ENCODE peak calls at places on chromosomes 3 and 15, in eight cellular contexts. One of them, this sample, is unnamed.

GRCh38 chr15:70140543-70141375 is 43.0 kb upstream of the TLE3 start:
- DNase-seq in hepatocyte: peak; percentile 79
- DNase-seq in HFF-Myc: no peak
- DNase-seq in CD4-positive, alpha-beta T cell: no peak
- DNase-seq in PC-9: no peak
- DNase-seq in stomach: peak; percentile 39
- DNase-seq in left ventricle myocardium inferior: no peak
- DNase-seq in mammary epithelial cell: peak; percentile 30
- DNase-seq in this sample: peak; percentile 24

GRCh38 chr3:195111322-195111710 is 159.6 kb downstream of the XXYLT1 start:
- DNase-seq in hepatocyte: no peak
- DNase-seq in HFF-Myc: no peak
- DNase-seq in CD4-positive, alpha-beta T cell: no peak
- DNase-seq in PC-9: no peak
- DNase-seq in stomach: no peak
- DNase-seq in left ventricle myocardium inferior: no peak
- DNase-seq in mammary epithelial cell: no peak
- DNase-seq in this sample: no peak

GRCh38 chr3:139342054-139342453 is 1.8 kb upstream of the MRPS22 start:
- DNase-seq in hepatocyte: no peak
- DNase-seq in HFF-Myc: no peak
- DNase-seq in CD4-positive, alpha-beta T cell: no peak
- DNase-seq in PC-9: no peak
- DNase-seq in stomach: no peak
- DNase-seq in left ventricle myocardium inferior: no peak
- DNase-seq in mammary epithelial cell: no peak
- DNase-seq in this sample: no peak

GRCh38 chr3:69530554-69530953 is 144.7 kb upstream of the FRMD4B start:
- DNase-seq in hepatocyte: no peak
- DNase-seq in HFF-Myc: no peak
- DNase-seq in CD4-positive, alpha-beta T cell: no peak
- DNase-seq in PC-9: no peak
- DNase-seq in stomach: no peak
- DNase-seq in left ventricle myocardium inferior: no peak
- DNase-seq in mammary epithelial cell: no peak
- DNase-seq in this sample: no peak

GRCh38 chr3:8759038-8759755 is 10.2 kb downstream of the OXTR start:
- DNase-seq in hepatocyte: no peak
- DNase-seq in HFF-Myc: no peak
- DNase-seq in CD4-positive, alpha-beta T cell: no peak
- DNase-seq in PC-9: no peak
- DNase-seq in stomach: no peak
- DNase-seq in left ventricle myocardium inferior: no peak
- DNase-seq in mammary epithelial cell: no peak
- DNase-seq in this sample: peak; percentile 62

GRCh38 chr15:101641134-101641764 is 10.9 kb downstream of the TM2D3 start:
- DNase-seq in hepatocyte: peak; percentile 78
- DNase-seq in HFF-Myc: peak; percentile 64
- DNase-seq in CD4-positive, alpha-beta T cell: peak; percentile 70
- DNase-seq in PC-9: peak; percentile 74
- DNase-seq in stomach: peak; percentile 81
- DNase-seq in left ventricle myocardium inferior: peak; percentile 75
- DNase-seq in mammary epithelial cell: peak; percentile 44
- DNase-seq in this sample: peak; percentile 70

GRCh38 chr3:140285380-140285779 is 350.4 kb downstream of the CLSTN2 start:
- DNase-seq in hepatocyte: no peak
- DNase-seq in HFF-Myc: no peak
- DNase-seq in CD4-positive, alpha-beta T cell: no peak
- DNase-seq in PC-9: no peak
- DNase-seq in stomach: no peak
- DNase-seq in left ventricle myocardium inferior: no peak
- DNase-seq in mammary epithelial cell: no peak
- DNase-seq in this sample: no peak

GRCh38 chr15:32786906-32787305 is 69.1 kb downstream of the GREM1 start:
- DNase-seq in hepatocyte: no peak
- DNase-seq in HFF-Myc: no peak
- DNase-seq in CD4-positive, alpha-beta T cell: no peak
- DNase-seq in PC-9: no peak
- DNase-seq in stomach: no peak
- DNase-seq in left ventricle myocardium inferior: no peak
- DNase-seq in mammary epithelial cell: no peak
- DNase-seq in this sample: no peak

GRCh38 chr3:179882322-179882721 is 154.4 kb downstream of the PEX5L start:
- DNase-seq in hepatocyte: no peak
- DNase-seq in HFF-Myc: no peak
- DNase-seq in CD4-positive, alpha-beta T cell: no peak
- DNase-seq in PC-9: no peak
- DNase-seq in stomach: no peak
- DNase-seq in left ventricle myocardium inferior: no peak
- DNase-seq in mammary epithelial cell: peak; percentile 2
- DNase-seq in this sample: no peak

GRCh38 chr3:171339606-171340005 is 120.6 kb downstream of the TNIK start:
- DNase-seq in hepatocyte: no peak
- DNase-seq in HFF-Myc: no peak
- DNase-seq in CD4-positive, alpha-beta T cell: no peak
- DNase-seq in PC-9: no peak
- DNase-seq in stomach: peak; percentile 96
- DNase-seq in left ventricle myocardium inferior: no peak
- DNase-seq in mammary epithelial cell: no peak
- DNase-seq in this sample: no peak

GRCh38 chr3:58204713-58205112 is 6.1 kb downstream of the DNASE1L3 start:
- DNase-seq in hepatocyte: no peak
- DNase-seq in HFF-Myc: no peak
- DNase-seq in CD4-positive, alpha-beta T cell: no peak
- DNase-seq in PC-9: no peak
- DNase-seq in stomach: no peak
- DNase-seq in left ventricle myocardium inferior: no peak
- DNase-seq in mammary epithelial cell: no peak
- DNase-seq in this sample: no peak

GRCh38 chr3:37751967-37752660 is 109.6 kb upstream of the CTDSPL start:
- DNase-seq in hepatocyte: peak; percentile 36
- DNase-seq in HFF-Myc: no peak
- DNase-seq in CD4-positive, alpha-beta T cell: no peak
- DNase-seq in PC-9: no peak
- DNase-seq in stomach: no peak
- DNase-seq in left ventricle myocardium inferior: no peak
- DNase-seq in mammary epithelial cell: no peak
- DNase-seq in this sample: no peak

GRCh38 chr3:62201438-62202035 is 171.8 kb downstream of the FEZF2 start:
- DNase-seq in hepatocyte: peak; percentile 38
- DNase-seq in HFF-Myc: peak; percentile 17
- DNase-seq in CD4-positive, alpha-beta T cell: no peak
- DNase-seq in PC-9: peak; percentile 5
- DNase-seq in stomach: no peak
- DNase-seq in left ventricle myocardium inferior: no peak
- DNase-seq in mammary epithelial cell: peak; percentile 14
- DNase-seq in this sample: peak; percentile 39

GRCh38 chr3:55434789-55435188 is 52.3 kb downstream of the WNT5A start:
- DNase-seq in hepatocyte: no peak
- DNase-seq in HFF-Myc: no peak
- DNase-seq in CD4-positive, alpha-beta T cell: no peak
- DNase-seq in PC-9: no peak
- DNase-seq in stomach: no peak
- DNase-seq in left ventricle myocardium inferior: no peak
- DNase-seq in mammary epithelial cell: peak; percentile 28
- DNase-seq in this sample: no peak

GRCh38 chr3:58137306-58137705 is 73.5 kb downstream of the DNASE1L3 start:
- DNase-seq in hepatocyte: no peak
- DNase-seq in HFF-Myc: no peak
- DNase-seq in CD4-positive, alpha-beta T cell: no peak
- DNase-seq in PC-9: no peak
- DNase-seq in stomach: no peak
- DNase-seq in left ventricle myocardium inferior: no peak
- DNase-seq in mammary epithelial cell: no peak
- DNase-seq in this sample: no peak

GRCh38 chr15:88998980-88999713 is 86.0 kb upstream of the MFGE8 start:
- DNase-seq in hepatocyte: no peak
- DNase-seq in HFF-Myc: no peak
- DNase-seq in CD4-positive, alpha-beta T cell: no peak
- DNase-seq in PC-9: no peak
- DNase-seq in stomach: no peak
- DNase-seq in left ventricle myocardium inferior: no peak
- DNase-seq in mammary epithelial cell: no peak
- DNase-seq in this sample: no peak

DNA sequence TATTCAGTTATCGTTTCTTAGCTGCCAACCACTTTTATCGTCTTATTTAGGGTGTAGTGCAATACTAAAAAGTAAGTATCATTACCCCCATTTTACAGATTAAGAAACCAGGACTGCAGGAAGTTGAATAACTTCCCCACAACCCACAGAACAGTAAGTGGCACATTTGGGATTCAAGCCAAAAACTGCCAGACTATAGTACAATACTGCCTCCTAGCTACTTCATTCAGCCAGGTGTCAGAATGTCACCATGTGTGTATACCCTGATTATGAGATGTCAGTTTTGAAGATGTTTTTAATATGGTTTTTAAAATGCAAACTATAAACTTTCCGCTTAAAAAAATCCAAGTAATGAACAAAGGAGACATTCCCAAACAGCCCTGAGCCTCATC is 74.2 kb upstream of the PROK2 start:
- DNase-seq in hepatocyte: peak; percentile 59
- DNase-seq in HFF-Myc: peak; percentile 10
- DNase-seq in CD4-positive, alpha-beta T cell: no peak
- DNase-seq in PC-9: no peak
- DNase-seq in stomach: no peak
- DNase-seq in left ventricle myocardium inferior: no peak
- DNase-seq in mammary epithelial cell: peak; percentile 49
- DNase-seq in this sample: peak; percentile 18
- TF ChIP-seq CTCF in hepatocyte: peak; percentile 58
- TF ChIP-seq CTCF in HFF-Myc: peak; percentile 9
- TF ChIP-seq CTCF in CD4-positive, alpha-beta T cell: peak; percentile 66
- TF ChIP-seq CTCF in PC-9: peak; percentile 36
- TF ChIP-seq CTCF in stomach: no peak
- TF ChIP-seq CTCF in left ventricle myocardium inferior: peak; percentile 44
- TF ChIP-seq CTCF in mammary epithelial cell: peak; percentile 52
- TF ChIP-seq CTCF in this sample: peak; percentile 17

GRCh38 chr15:92104069-92104468 is 250.6 kb downstream of the SLCO3A1 start:
- DNase-seq in hepatocyte: no peak
- DNase-seq in HFF-Myc: no peak
- DNase-seq in CD4-positive, alpha-beta T cell: no peak
- DNase-seq in PC-9: no peak
- DNase-seq in stomach: no peak
- DNase-seq in left ventricle myocardium inferior: no peak
- DNase-seq in mammary epithelial cell: no peak
- DNase-seq in this sample: no peak
- TF ChIP-seq CTCF in hepatocyte: no peak
- TF ChIP-seq CTCF in HFF-Myc: no peak
- TF ChIP-seq CTCF in CD4-positive, alpha-beta T cell: no peak
- TF ChIP-seq CTCF in PC-9: no peak
- TF ChIP-seq CTCF in stomach: no peak
- TF ChIP-seq CTCF in left ventricle myocardium inferior: no peak
- TF ChIP-seq CTCF in mammary epithelial cell: no peak
- TF ChIP-seq CTCF in this sample: no peak

GRCh38 chr3:134298281-134298680 is 47.6 kb upstream of the RYK start:
- DNase-seq in hepatocyte: no peak
- DNase-seq in HFF-Myc: no peak
- DNase-seq in CD4-positive, alpha-beta T cell: no peak
- DNase-seq in PC-9: no peak
- DNase-seq in stomach: no peak
- DNase-seq in left ventricle myocardium inferior: no peak
- DNase-seq in mammary epithelial cell: no peak
- DNase-seq in this sample: no peak

GRCh38 chr3:134299185-134299887 is 48.7 kb upstream of the RYK start:
- DNase-seq in hepatocyte: peak; percentile 46
- DNase-seq in HFF-Myc: no peak
- DNase-seq in CD4-positive, alpha-beta T cell: no peak
- DNase-seq in PC-9: no peak
- DNase-seq in stomach: no peak
- DNase-seq in left ventricle myocardium inferior: no peak
- DNase-seq in mammary epithelial cell: peak; percentile 27
- DNase-seq in this sample: peak; percentile 46

GRCh38 chr3:134302674-134303073 is 52.0 kb upstream of the RYK start:
- DNase-seq in hepatocyte: no peak
- DNase-seq in HFF-Myc: no peak
- DNase-seq in CD4-positive, alpha-beta T cell: no peak
- DNase-seq in PC-9: no peak
- DNase-seq in stomach: peak; percentile 74
- DNase-seq in left ventricle myocardium inferior: no peak
- DNase-seq in mammary epithelial cell: no peak
- DNase-seq in this sample: no peak

GRCh38 chr3:134299888-134300206 is 49.2 kb upstream of the RYK start:
- DNase-seq in hepatocyte: no peak
- DNase-seq in HFF-Myc: no peak
- DNase-seq in CD4-positive, alpha-beta T cell: no peak
- DNase-seq in PC-9: no peak
- DNase-seq in stomach: no peak
- DNase-seq in left ventricle myocardium inferior: no peak
- DNase-seq in mammary epithelial cell: no peak
- DNase-seq in this sample: no peak

GRCh38 chr3:134300520-134300919 is 49.9 kb upstream of the RYK start:
- DNase-seq in hepatocyte: no peak
- DNase-seq in HFF-Myc: no peak
- DNase-seq in CD4-positive, alpha-beta T cell: no peak
- DNase-seq in PC-9: no peak
- DNase-seq in stomach: no peak
- DNase-seq in left ventricle myocardium inferior: no peak
- DNase-seq in mammary epithelial cell: no peak
- DNase-seq in this sample: no peak
- TF ChIP-seq CTCF in hepatocyte: peak; percentile 3
- TF ChIP-seq CTCF in HFF-Myc: no peak
- TF ChIP-seq CTCF in CD4-positive, alpha-beta T cell: no peak
- TF ChIP-seq CTCF in PC-9: no peak
- TF ChIP-seq CTCF in stomach: no peak
- TF ChIP-seq CTCF in left ventricle myocardium inferior: peak; percentile 29
- TF ChIP-seq CTCF in mammary epithelial cell: no peak
- TF ChIP-seq CTCF in this sample: peak; percentile 6

DNA sequence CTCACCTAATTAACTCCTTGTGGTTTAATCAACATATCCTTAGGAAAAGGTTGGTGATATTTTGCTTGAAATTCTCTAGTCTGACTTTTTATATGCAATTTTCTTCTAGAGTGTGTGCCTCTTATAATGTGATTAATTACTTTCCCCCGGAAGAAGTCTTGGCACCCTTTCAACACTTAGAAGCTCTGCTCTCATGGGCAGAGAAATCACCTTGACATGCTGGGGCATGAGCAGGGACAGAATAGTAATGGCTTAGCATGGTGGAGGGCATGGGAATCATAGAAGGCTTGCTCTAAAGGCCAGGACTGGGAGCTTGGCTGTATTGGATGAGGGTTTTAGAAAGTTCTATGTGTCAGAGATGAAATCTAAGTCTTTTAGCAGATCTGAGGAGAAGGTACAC is 293.5 kb downstream of the AGBL1 start:
- DNase-seq in hepatocyte: no peak
- DNase-seq in HFF-Myc: no peak
- DNase-seq in CD4-positive, alpha-beta T cell: no peak
- DNase-seq in PC-9: no peak
- DNase-seq in stomach: no peak
- DNase-seq in left ventricle myocardium inferior: no peak
- DNase-seq in mammary epithelial cell: peak; percentile 76
- DNase-seq in this sample: no peak
- TF ChIP-seq CTCF in hepatocyte: no peak
- TF ChIP-seq CTCF in HFF-Myc: no peak
- TF ChIP-seq CTCF in CD4-positive, alpha-beta T cell: no peak
- TF ChIP-seq CTCF in PC-9: no peak
- TF ChIP-seq CTCF in stomach: no peak
- TF ChIP-seq CTCF in left ventricle myocardium inferior: no peak
- TF ChIP-seq CTCF in mammary epithelial cell: no peak
- TF ChIP-seq CTCF in this sample: no peak